ENCODE peak calls at places on chromosome 17, in ten cellular contexts. Z is OCI-LY7; S is stimulated activated CD8-positive, alpha-beta memory T cell treated with anti-CD3 and anti-CD28 coated beads, Interleukin-4, amount 100 ng/mL, for 4 hours; M is CD8-positive, alpha-beta memory T cell; Y is SK-MEL-5; F is B cell; U is HTR-8/SVneo; Q is lung; H is central memory CD4-positive, alpha-beta T cell; W is iPS-NIHi11. K is an unnamed sample.

GRCh38 chr17:71975998-71976649 is 144.7 kb upstream of the SOX9 start:
- DNase-seq in Z (no peak), S (no peak), M (no peak), Y (peak), F (no peak), U (peak), Q (peak), H (no peak), W (no peak), K (no peak)

GRCh38 chr17:41048441-41048840 is 1.3 kb upstream of the KRTAP2-1 start:
- DNase-seq in Z (no peak), S (no peak), M (no peak), Y (no peak), F (no peak), U (peak), Q (no peak), H (no peak), W (no peak), K (no peak)

GRCh38 chr17:19867094-19867653 is 562 bp downstream of the ULK2 start:
- DNase-seq in Z (peak), S (no peak), M (peak), Y (peak), F (peak), U (peak), Q (no peak), H (peak), W (peak), K (peak)

GRCh38 chr17:29927546-29927945 is 2.5 kb downstream of the SSH2 start:
- DNase-seq in Z (no peak), S (no peak), M (no peak), Y (no peak), F (no peak), U (no peak), Q (no peak), H (no peak), W (no peak), K (no peak)

GRCh38 chr17:17555151-17555550 is 36.4 kb downstream of the PEMT start:
- DNase-seq in Z (no peak), S (no peak), M (no peak), Y (no peak), F (no peak), U (no peak), Q (no peak), H (no peak), W (no peak), K (no peak)

GRCh38 chr17:16463341-16464000 is 28.5 kb downstream of the LRRC75A start:
- DNase-seq in Z (no peak), S (no peak), M (no peak), Y (peak), F (no peak), U (no peak), Q (no peak), H (no peak), W (no peak), K (no peak)

GRCh38 chr17:5526821-5527598 is 40.6 kb downstream of the MIS12 start:
- DNase-seq in Z (no peak), S (peak), M (peak), Y (peak), F (no peak), U (peak), Q (no peak), H (no peak), W (peak), K (no peak)

GRCh38 chr17:28746611-28747045 is 2.8 kb downstream of the TRAF4 start:
- DNase-seq in Z (no peak), S (no peak), M (no peak), Y (no peak), F (peak), U (no peak), Q (peak), H (no peak), W (no peak), K (no peak)

K was measured in germinal center.